ENCODE peak calls at places on chromosomes 2 and 18, in nine cellular contexts. W, O, B, Z, M, V, Y, N and Q are unnamed samples.

GRCh38 chr2:142588269-142588668 is 289.2 kb upstream of the KYNU start:
- DNase-seq in W (no peak), O (no peak), B (no peak), Z (no peak), M (no peak), V (no peak), Y (no peak), N (no peak), Q (no peak)

GRCh38 chr2:98601532-98602132 is 6.7 kb downstream of the COA5 start:
- DNase-seq in W (no peak), O (peak), B (no peak), Z (no peak), M (no peak), V (no peak), Y (no peak), N (peak), Q (no peak)

GRCh38 chr18:76149284-76149683 is 345.8 kb downstream of the ZNF516 start:
- DNase-seq in W (no peak), O (no peak), B (no peak), Z (no peak), M (no peak), V (no peak), Y (no peak), N (no peak), Q (no peak)

GRCh38 chr2:230748087-230748486 is 35.4 kb downstream of the CAB39 start:
- DNase-seq in W (no peak), O (no peak), B (no peak), Z (no peak), M (no peak), V (no peak), Y (no peak), N (peak), Q (no peak)

GRCh38 chr18:5058768-5059539 is 138.1 kb downstream of the AKAIN1 start:
- DNase-seq in W (no peak), O (peak), B (no peak), Z (no peak), M (no peak), V (no peak), Y (no peak), N (no peak), Q (no peak)

GRCh38 chr2:237208373-237209045 is 122.8 kb downstream of the COPS8 start:
- DNase-seq in W (no peak), O (no peak), B (no peak), Z (peak), M (no peak), V (no peak), Y (no peak), N (no peak), Q (no peak)

GRCh38 chr2:239944706-239945551 is 80.2 kb downstream of the NDUFA10 start:
- DNase-seq in W (no peak), O (no peak), B (no peak), Z (no peak), M (peak), V (no peak), Y (no peak), N (no peak), Q (no peak)

GRCh38 chr2:160351978-160352377 is 141.6 kb downstream of the RBMS1 start:
- DNase-seq in W (no peak), O (no peak), B (no peak), Z (no peak), M (no peak), V (no peak), Y (no peak), N (peak), Q (no peak)

GRCh38 chr2:145685323-145686050 is 1165.6 kb upstream of the ZEB2 start:
- DNase-seq in W (no peak), O (no peak), B (no peak), Z (no peak), M (no peak), V (no peak), Y (no peak), N (no peak), Q (no peak)

GRCh38 chr2:241638940-241639339 is 1.4 kb downstream of the ATG4B start:
- DNase-seq in W (no peak), O (no peak), B (no peak), Z (no peak), M (no peak), V (no peak), Y (no peak), N (no peak), Q (no peak)

GRCh38 chr2:239546541-239546940 is 145.7 kb upstream of the HDAC4 start:
- DNase-seq in W (no peak), O (no peak), B (no peak), Z (no peak), M (no peak), V (no peak), Y (no peak), N (no peak), Q (no peak)

GRCh38 chr18:32429427-32429826 is 41.3 kb downstream of the GAREM1 start:
- DNase-seq in W (no peak), O (no peak), B (no peak), Z (no peak), M (no peak), V (no peak), Y (no peak), N (no peak), Q (no peak)

GRCh38 chr2:8496617-8497016 is 185.2 kb upstream of the ID2 start:
- DNase-seq in W (no peak), O (no peak), B (no peak), Z (no peak), M (no peak), V (no peak), Y (no peak), N (no peak), Q (no peak)

GRCh38 chr2:61951876-61952275 is 46.4 kb downstream of the COMMD1 start:
- DNase-seq in W (no peak), O (no peak), B (no peak), Z (no peak), M (no peak), V (no peak), Y (no peak), N (no peak), Q (no peak)

GRCh38 chr2:113390133-113390849 is 47.2 kb upstream of the ZNG1B start:
- DNase-seq in W (no peak), O (peak), B (peak), Z (no peak), M (peak), V (peak), Y (peak), N (peak), Q (peak)

GRCh38 chr2:241354668-241355658 is 1.1 kb upstream of the FARP2 start:
- DNase-seq in W (no peak), O (peak), B (peak), Z (peak), M (peak), V (peak), Y (no peak), N (peak), Q (peak)

GRCh38 chr18:50138181-50139064 is 56.5 kb downstream of the MYO5B start:
- DNase-seq in W (no peak), O (no peak), B (no peak), Z (no peak), M (no peak), V (no peak), Y (peak), N (no peak), Q (no peak)

GRCh38 chr2:9779572-9780264 is 63.6 kb upstream of the TAF1B start:
- DNase-seq in W (no peak), O (no peak), B (no peak), Z (no peak), M (no peak), V (no peak), Y (no peak), N (no peak), Q (no peak)

GRCh38 chr2:31606511-31606910 is 25.8 kb upstream of the SRD5A2 start:
- DNase-seq in W (no peak), O (no peak), B (no peak), Z (no peak), M (no peak), V (no peak), Y (no peak), N (no peak), Q (no peak)

GRCh38 chr2:113699048-113699447 is 57.4 kb downstream of the SLC35F5 start:
- DNase-seq in W (no peak), O (no peak), B (no peak), Z (no peak), M (no peak), V (no peak), Y (no peak), N (no peak), Q (no peak)